ENCODE peak calls at places on chromosomes 1 and 21, in eight cellular contexts. A is right atrium auricular region; J is T-helper 17 cell; Y is HuH-7; L is GM13977; U is left ventricle myocardium inferior; N is activated CD4-positive, alpha-beta T cell treated with anti-CD3 and anti-CD28 coated beads, Interleukin-2, amount 10 ng/mL, durations not matched to agents 7 days and 5 days; D is activated T-cell treated with anti-CD3 and anti-CD28 coated beads for 1 hour. X is an unnamed sample.
A peak's percentile ranks its signal among the peaks of the same experiment; 100 is the strongest.

GRCh38 chr1:116769561-116769977 is 15.3 kb downstream of the CD2 start:
- DNase-seq in A (no peak), J (peak; percentile 65), Y (no peak), L (peak; percentile 35), U (no peak), N (peak; percentile 89), D (peak; percentile 51), X (no peak)

GRCh38 chr1:32138965-32139364 is 31.1 kb downstream of the KPNA6 start:
- DNase-seq in A (no peak), J (no peak), Y (no peak), L (no peak), U (no peak), N (no peak), D (no peak), X (no peak)

GRCh38 chr1:187744665-187745064 is 915.9 kb downstream of the PLA2G4A start:
- DNase-seq in A (no peak), J (no peak), Y (no peak), L (peak; percentile 21), U (no peak), N (no peak), D (no peak), X (no peak)

GRCh38 chr21:45094412-45094811 is 20.0 kb downstream of the ADARB1 start:
- DNase-seq in A (no peak), J (no peak), Y (no peak), L (no peak), U (no peak), N (no peak), D (no peak), X (no peak)

GRCh38 chr1:207218512-207219352 is 102.7 kb upstream of the CD55 start:
- DNase-seq in A (no peak), J (no peak), Y (no peak), L (no peak), U (no peak), N (no peak), D (no peak), X (peak; percentile 22)

GRCh38 chr1:224769987-224770693 is 154.0 kb downstream of the CNIH3 start:
- DNase-seq in A (no peak), J (no peak), Y (no peak), L (no peak), U (no peak), N (no peak), D (no peak), X (no peak)

GRCh38 chr1:43666608-43667007 is 16.7 kb downstream of the KDM4A start:
- DNase-seq in A (no peak), J (no peak), Y (no peak), L (no peak), U (no peak), N (no peak), D (no peak), X (no peak)

GRCh38 chr1:59071289-59071688 is 225.6 kb upstream of the FGGY start:
- DNase-seq in A (no peak), J (no peak), Y (peak; percentile 47), L (no peak), U (no peak), N (peak; percentile 19), D (no peak), X (no peak)

GRCh38 chr1:7218210-7218832 is 433.1 kb downstream of the CAMTA1 start:
- DNase-seq in A (no peak), J (no peak), Y (peak; percentile 42), L (peak; percentile 59), U (no peak), N (peak; percentile 39), D (no peak), X (peak; percentile 20)

GRCh38 chr1:88982055-88982454 is 10.4 kb downstream of the KYAT3 start:
- DNase-seq in A (no peak), J (no peak), Y (no peak), L (no peak), U (no peak), N (no peak), D (no peak), X (no peak)

GRCh38 chr21:35231115-35231514 is 182.0 kb upstream of the RUNX1 start:
- DNase-seq in A (no peak), J (no peak), Y (no peak), L (no peak), U (no peak), N (no peak), D (no peak), X (no peak)

GRCh38 chr21:45615145-45615711 is 28.3 kb upstream of the PCBP3 start:
- DNase-seq in A (no peak), J (peak; percentile 85), Y (no peak), L (peak; percentile 70), U (no peak), N (peak; percentile 70), D (peak; percentile 75), X (no peak)

GRCh38 chr1:51906306-51907078 is 28.0 kb upstream of the NRDC start:
- DNase-seq in A (no peak), J (no peak), Y (no peak), L (no peak), U (no peak), N (no peak), D (no peak), X (no peak)

GRCh38 chr1:244088161-244088560 is 37.1 kb downstream of the ZBTB18 start:
- DNase-seq in A (no peak), J (no peak), Y (no peak), L (no peak), U (no peak), N (no peak), D (no peak), X (no peak)

GRCh38 chr1:202501281-202501680 is 152.8 kb downstream of the PPP1R12B start:
- DNase-seq in A (no peak), J (no peak), Y (peak; percentile 8), L (no peak), U (no peak), N (no peak), D (no peak), X (no peak)

X was measured in left cardiac atrium.